ENCODE peak calls at places on chromosomes 13 and 19, in eight cellular contexts. One of them, this sample, is unnamed.

GRCh38 chr13:47858678-47859050 is 142.4 kb downstream of the SUCLA2 start:
- DNase-seq in cardiac muscle cell: peak
- DNase-seq in bronchial epithelial cell: peak
- DNase-seq in hepatocyte: peak
- DNase-seq in ovary: no peak
- DNase-seq in tibial nerve: no peak
- DNase-seq in lung: no peak
- DNase-seq in AG10803: peak
- DNase-seq in this sample: peak

GRCh38 chr19:29969891-29970290 is 27.9 kb downstream of the URI1 start:
- DNase-seq in cardiac muscle cell: no peak
- DNase-seq in bronchial epithelial cell: no peak
- DNase-seq in hepatocyte: no peak
- DNase-seq in ovary: no peak
- DNase-seq in tibial nerve: no peak
- DNase-seq in lung: no peak
- DNase-seq in AG10803: no peak
- DNase-seq in this sample: no peak

GRCh38 chr19:50794778-50795664 is 4.8 kb downstream of the ACP4 start:
- DNase-seq in cardiac muscle cell: no peak
- DNase-seq in bronchial epithelial cell: no peak
- DNase-seq in hepatocyte: no peak
- DNase-seq in ovary: peak
- DNase-seq in tibial nerve: no peak
- DNase-seq in lung: no peak
- DNase-seq in AG10803: no peak
- DNase-seq in this sample: peak

GRCh38 chr19:1251503-1252220 is 3.3 kb downstream of the MIDN start:
- DNase-seq in cardiac muscle cell: no peak
- DNase-seq in bronchial epithelial cell: peak
- DNase-seq in hepatocyte: peak
- DNase-seq in ovary: peak
- DNase-seq in tibial nerve: no peak
- DNase-seq in lung: peak
- DNase-seq in AG10803: no peak
- DNase-seq in this sample: no peak

GRCh38 chr19:50772408-50773311 is 2.4 kb downstream of the GPR32 start:
- DNase-seq in cardiac muscle cell: peak
- DNase-seq in bronchial epithelial cell: no peak
- DNase-seq in hepatocyte: no peak
- DNase-seq in ovary: no peak
- DNase-seq in tibial nerve: no peak
- DNase-seq in lung: no peak
- DNase-seq in AG10803: peak
- DNase-seq in this sample: no peak

GRCh38 chr19:29323972-29324680 is 111.2 kb upstream of the UQCRFS1 start:
- DNase-seq in cardiac muscle cell: no peak
- DNase-seq in bronchial epithelial cell: no peak
- DNase-seq in hepatocyte: no peak
- DNase-seq in ovary: no peak
- DNase-seq in tibial nerve: no peak
- DNase-seq in lung: peak
- DNase-seq in AG10803: no peak
- DNase-seq in this sample: no peak

GRCh38 chr13:109669234-109669612 is 117.2 kb downstream of the IRS2 start:
- DNase-seq in cardiac muscle cell: no peak
- DNase-seq in bronchial epithelial cell: no peak
- DNase-seq in hepatocyte: no peak
- DNase-seq in ovary: no peak
- DNase-seq in tibial nerve: no peak
- DNase-seq in lung: no peak
- DNase-seq in AG10803: no peak
- DNase-seq in this sample: no peak

GRCh38 chr13:32911506-32911905 is 104.7 kb upstream of the KL start:
- DNase-seq in cardiac muscle cell: peak
- DNase-seq in bronchial epithelial cell: peak
- DNase-seq in hepatocyte: peak
- DNase-seq in ovary: no peak
- DNase-seq in tibial nerve: no peak
- DNase-seq in lung: no peak
- DNase-seq in AG10803: peak
- DNase-seq in this sample: peak

GRCh38 chr19:28569132-28570114 is 643.5 kb downstream of the UQCRFS1 start:
- DNase-seq in cardiac muscle cell: no peak
- DNase-seq in bronchial epithelial cell: no peak
- DNase-seq in hepatocyte: no peak
- DNase-seq in ovary: no peak
- DNase-seq in tibial nerve: no peak
- DNase-seq in lung: no peak
- DNase-seq in AG10803: no peak
- DNase-seq in this sample: no peak

GRCh38 chr13:49303533-49304252 is 56.0 kb downstream of the CDADC1 start:
- DNase-seq in cardiac muscle cell: no peak
- DNase-seq in bronchial epithelial cell: no peak
- DNase-seq in hepatocyte: no peak
- DNase-seq in ovary: no peak
- DNase-seq in tibial nerve: no peak
- DNase-seq in lung: no peak
- DNase-seq in AG10803: no peak
- DNase-seq in this sample: no peak

GRCh38 chr13:59094149-59094548 is 1069.6 kb downstream of the DIAPH3 start:
- DNase-seq in cardiac muscle cell: no peak
- DNase-seq in bronchial epithelial cell: peak
- DNase-seq in hepatocyte: no peak
- DNase-seq in ovary: no peak
- DNase-seq in tibial nerve: no peak
- DNase-seq in lung: no peak
- DNase-seq in AG10803: no peak
- DNase-seq in this sample: no peak

GRCh38 chr19:50320596-50320995 is 8.6 kb downstream of the KCNC3 start:
- DNase-seq in cardiac muscle cell: no peak
- DNase-seq in bronchial epithelial cell: no peak
- DNase-seq in hepatocyte: no peak
- DNase-seq in ovary: no peak
- DNase-seq in tibial nerve: no peak
- DNase-seq in lung: no peak
- DNase-seq in AG10803: no peak
- DNase-seq in this sample: no peak

GRCh38 chr13:35086667-35087066 is 144.6 kb downstream of the NBEA start:
- DNase-seq in cardiac muscle cell: no peak
- DNase-seq in bronchial epithelial cell: peak
- DNase-seq in hepatocyte: no peak
- DNase-seq in ovary: no peak
- DNase-seq in tibial nerve: no peak
- DNase-seq in lung: no peak
- DNase-seq in AG10803: no peak
- DNase-seq in this sample: peak

GRCh38 chr19:53511933-53512374 is 26.0 kb upstream of the ZNF331 start:
- DNase-seq in cardiac muscle cell: peak
- DNase-seq in bronchial epithelial cell: peak
- DNase-seq in hepatocyte: peak
- DNase-seq in ovary: peak
- DNase-seq in tibial nerve: peak
- DNase-seq in lung: peak
- DNase-seq in AG10803: peak
- DNase-seq in this sample: peak

GRCh38 chr19:35613574-35613973 is 1.0 kb downstream of the HAUS5 start:
- DNase-seq in cardiac muscle cell: no peak
- DNase-seq in bronchial epithelial cell: no peak
- DNase-seq in hepatocyte: no peak
- DNase-seq in ovary: no peak
- DNase-seq in tibial nerve: no peak
- DNase-seq in lung: no peak
- DNase-seq in AG10803: no peak
- DNase-seq in this sample: no peak
- H3K4me3 ChIP-seq in cardiac muscle cell: no peak
- H3K4me3 ChIP-seq in bronchial epithelial cell: no peak
- H3K4me3 ChIP-seq in hepatocyte: no peak
- H3K4me3 ChIP-seq in ovary: no peak
- H3K4me3 ChIP-seq in tibial nerve: no peak
- H3K4me3 ChIP-seq in lung: no peak
- H3K4me3 ChIP-seq in AG10803: no peak
- H3K4me3 ChIP-seq in this sample: no peak

DNA sequence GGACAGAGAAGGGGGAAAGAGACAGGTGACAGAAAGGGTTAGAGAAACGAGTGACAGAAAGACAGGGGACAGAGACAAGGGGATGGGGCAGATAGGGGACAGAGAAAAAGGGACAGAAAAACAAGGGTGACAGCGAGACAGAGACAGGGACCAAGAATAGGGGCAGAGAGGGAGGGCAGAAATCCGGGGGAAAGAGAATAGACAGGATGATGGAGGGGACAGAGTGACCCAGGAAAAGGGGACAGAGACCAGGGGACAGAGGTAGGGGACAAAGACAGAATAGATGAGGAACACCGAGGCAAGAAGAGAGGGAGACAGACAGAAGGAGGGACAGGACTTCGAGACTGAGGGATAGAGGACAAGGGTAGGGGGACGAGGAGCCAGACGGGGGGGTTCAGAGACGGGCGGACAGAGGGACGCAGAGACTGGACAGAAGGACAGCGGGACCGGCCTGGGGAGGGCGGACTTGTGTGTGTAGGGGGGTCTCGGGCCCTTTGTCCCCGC is 607 bp downstream of the CADM4 start:
- DNase-seq in cardiac muscle cell: no peak
- DNase-seq in bronchial epithelial cell: no peak
- DNase-seq in hepatocyte: no peak
- DNase-seq in ovary: no peak
- DNase-seq in tibial nerve: no peak
- DNase-seq in lung: no peak
- DNase-seq in AG10803: no peak
- DNase-seq in this sample: no peak
- H3K4me3 ChIP-seq in cardiac muscle cell: peak
- H3K4me3 ChIP-seq in bronchial epithelial cell: peak
- H3K4me3 ChIP-seq in hepatocyte: peak
- H3K4me3 ChIP-seq in ovary: peak
- H3K4me3 ChIP-seq in tibial nerve: peak
- H3K4me3 ChIP-seq in lung: peak
- H3K4me3 ChIP-seq in AG10803: no peak
- H3K4me3 ChIP-seq in this sample: peak

DNA sequence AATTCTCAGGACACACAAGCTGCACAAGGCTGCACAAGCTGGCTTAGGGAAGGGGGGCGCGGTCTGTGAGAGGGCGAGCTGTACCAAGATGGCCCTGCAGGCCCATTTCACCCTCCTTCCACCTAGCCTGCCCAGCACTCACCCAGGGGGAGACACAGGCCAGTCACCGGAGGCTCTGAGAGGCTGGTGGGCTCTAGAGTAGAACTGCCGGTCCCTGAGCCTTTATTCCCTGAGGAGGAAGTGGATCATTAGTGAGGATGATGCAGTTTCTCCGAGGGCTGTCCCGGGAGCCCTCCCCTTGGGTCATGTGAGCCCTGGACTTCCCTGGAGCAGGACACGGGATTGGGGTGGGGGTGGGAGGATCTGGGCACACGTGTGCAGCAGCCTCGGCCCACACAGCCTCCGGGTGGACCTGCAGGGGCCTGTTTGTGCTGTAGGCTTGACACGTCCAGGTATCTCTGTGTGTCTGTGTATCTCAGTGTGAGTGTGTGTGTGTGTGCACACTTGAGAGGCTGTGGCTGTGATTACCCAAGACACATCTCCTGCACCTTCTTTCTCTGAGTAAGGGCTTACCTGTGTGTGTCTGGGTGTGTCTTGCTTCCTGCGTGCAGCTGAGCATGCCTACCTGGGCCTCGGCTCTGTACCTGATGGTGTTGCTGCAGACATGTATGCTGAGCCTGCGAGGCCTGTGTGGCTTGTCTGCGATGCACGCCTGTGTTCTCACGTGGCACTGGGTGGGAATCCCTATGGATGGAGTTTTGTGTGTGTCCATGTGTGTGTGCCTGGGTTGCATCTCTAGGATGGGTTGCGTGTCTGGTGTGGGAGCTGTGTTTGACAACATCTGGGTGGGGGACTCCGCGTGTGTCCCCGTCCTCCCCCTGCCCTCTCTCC is at the start of gene ACP5:
- DNase-seq in cardiac muscle cell: no peak
- DNase-seq in bronchial epithelial cell: peak
- DNase-seq in hepatocyte: no peak
- DNase-seq in ovary: peak
- DNase-seq in tibial nerve: no peak
- DNase-seq in lung: no peak
- DNase-seq in AG10803: no peak
- DNase-seq in this sample: peak
- H3K4me3 ChIP-seq in cardiac muscle cell: no peak
- H3K4me3 ChIP-seq in bronchial epithelial cell: peak
- H3K4me3 ChIP-seq in hepatocyte: no peak
- H3K4me3 ChIP-seq in ovary: peak
- H3K4me3 ChIP-seq in tibial nerve: peak
- H3K4me3 ChIP-seq in lung: peak
- H3K4me3 ChIP-seq in AG10803: no peak
- H3K4me3 ChIP-seq in this sample: peak

GRCh38 chr19:10116866-10117616 is 2.7 kb downstream of the EIF3G start:
- DNase-seq in cardiac muscle cell: no peak
- DNase-seq in bronchial epithelial cell: no peak
- DNase-seq in hepatocyte: no peak
- DNase-seq in ovary: no peak
- DNase-seq in tibial nerve: no peak
- DNase-seq in lung: no peak
- DNase-seq in AG10803: no peak
- DNase-seq in this sample: no peak

GRCh38 chr19:10122066-10122465 is 2.4 kb upstream of the EIF3G start:
- DNase-seq in cardiac muscle cell: peak
- DNase-seq in bronchial epithelial cell: no peak
- DNase-seq in hepatocyte: no peak
- DNase-seq in ovary: no peak
- DNase-seq in tibial nerve: no peak
- DNase-seq in lung: no peak
- DNase-seq in AG10803: peak
- DNase-seq in this sample: no peak

GRCh38 chr19:10118960-10119359 is 739 bp downstream of the EIF3G start:
- DNase-seq in cardiac muscle cell: no peak
- DNase-seq in bronchial epithelial cell: no peak
- DNase-seq in hepatocyte: no peak
- DNase-seq in ovary: no peak
- DNase-seq in tibial nerve: no peak
- DNase-seq in lung: no peak
- DNase-seq in AG10803: peak
- DNase-seq in this sample: no peak

GRCh38 chr19:10124429-10124828 is 4.7 kb upstream of the EIF3G start:
- DNase-seq in cardiac muscle cell: no peak
- DNase-seq in bronchial epithelial cell: no peak
- DNase-seq in hepatocyte: no peak
- DNase-seq in ovary: no peak
- DNase-seq in tibial nerve: no peak
- DNase-seq in lung: no peak
- DNase-seq in AG10803: no peak
- DNase-seq in this sample: no peak

DNA sequence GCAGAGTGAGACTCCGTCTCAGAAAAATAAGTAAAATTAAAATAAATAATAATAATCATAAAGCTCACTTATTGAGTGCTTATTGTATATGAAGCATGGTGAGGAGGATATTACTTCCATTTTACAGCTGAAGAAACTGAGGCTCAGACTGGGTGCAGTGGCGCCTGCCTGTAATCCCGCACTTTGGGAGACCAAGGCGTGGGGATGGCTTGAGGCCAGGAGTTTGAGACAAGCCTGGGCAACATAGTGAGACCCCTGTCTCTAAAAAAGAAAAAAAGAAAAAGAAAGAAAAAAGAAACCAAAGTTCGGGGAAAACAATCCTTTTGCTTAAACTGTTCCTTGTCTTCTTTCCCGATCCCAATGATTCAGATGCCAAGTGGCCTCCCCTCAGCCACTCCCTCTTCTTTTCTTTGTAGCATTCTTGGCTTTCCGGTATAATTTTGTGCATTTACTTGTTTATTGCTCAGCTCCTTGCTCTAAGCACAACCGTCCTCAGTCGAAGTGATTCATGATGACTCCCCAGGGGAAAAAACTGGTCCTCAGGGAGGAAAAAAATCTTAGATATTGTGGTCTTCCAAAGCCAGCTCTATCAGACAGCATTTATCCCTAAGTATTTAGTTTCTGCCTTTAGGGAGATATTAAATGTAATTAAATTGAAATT is 969 bp upstream of the EIF3G start:
- DNase-seq in cardiac muscle cell: peak
- DNase-seq in bronchial epithelial cell: peak
- DNase-seq in hepatocyte: no peak
- DNase-seq in ovary: no peak
- DNase-seq in tibial nerve: no peak
- DNase-seq in lung: no peak
- DNase-seq in AG10803: peak
- DNase-seq in this sample: peak
- H3K4me3 ChIP-seq in cardiac muscle cell: no peak
- H3K4me3 ChIP-seq in bronchial epithelial cell: no peak
- H3K4me3 ChIP-seq in hepatocyte: no peak
- H3K4me3 ChIP-seq in ovary: no peak
- H3K4me3 ChIP-seq in tibial nerve: peak
- H3K4me3 ChIP-seq in lung: no peak
- H3K4me3 ChIP-seq in AG10803: peak
- H3K4me3 ChIP-seq in this sample: no peak

This sample was measured in epithelial cell of esophagus.